ENCODE peak calls at places on chromosomes 4 and X, in five cellular contexts. A, N, S, W and D are unnamed samples.

GRCh38 chrX:111164728-111165127 is 68.7 kb downstream of the PAK3 start:
- DNase-seq in A (peak; percentile 22), N (no peak), S (peak; percentile 2), W (peak; percentile 8), D (no peak)

GRCh38 chr4:78100060-78100459 is 42.9 kb downstream of the FRAS1 start:
- DNase-seq in A (peak; percentile 60), N (no peak), S (no peak), W (no peak), D (no peak)

GRCh38 chr4:3269105-3269927 is 20.4 kb downstream of the MSANTD1 start:
- DNase-seq in A (no peak), N (no peak), S (no peak), W (no peak), D (no peak)

GRCh38 chrX:17613979-17614572 is 123.2 kb upstream of the SCML1 start:
- DNase-seq in A (no peak), N (no peak), S (peak; percentile 51), W (peak; percentile 18), D (no peak)

GRCh38 chrX:2315434-2315833 is 185.3 kb downstream of the DHRSX start:
- DNase-seq in A (no peak), N (no peak), S (no peak), W (no peak), D (no peak)

GRCh38 chr4:125225806-125226205 is 88.9 kb upstream of the FAT4 start:
- DNase-seq in A (no peak), N (no peak), S (peak; percentile 2), W (no peak), D (no peak)

GRCh38 chr4:173061160-173061559 is 107.5 kb upstream of the GALNT7 start:
- DNase-seq in A (no peak), N (no peak), S (no peak), W (no peak), D (no peak)

GRCh38 chrX:18041656-18042055 is 179.0 kb downstream of the BEND2 start:
- DNase-seq in A (no peak), N (no peak), S (no peak), W (no peak), D (no peak)

GRCh38 chr4:1534076-1534872 is 128.0 kb upstream of the NKX1-1 start:
- DNase-seq in A (no peak), N (no peak), S (no peak), W (no peak), D (no peak)

GRCh38 chr4:92521941-92522340 is 218.2 kb downstream of the GRID2 start:
- DNase-seq in A (no peak), N (no peak), S (no peak), W (no peak), D (no peak)

GRCh38 chrX:35664838-35665237 is 133.3 kb upstream of the MAGEB16 start:
- DNase-seq in A (no peak), N (no peak), S (no peak), W (no peak), D (peak; percentile 56)

GRCh38 chrX:120750381-120750780 is 120.5 kb upstream of the C1GALT1C1 start:
- DNase-seq in A (no peak), N (no peak), S (no peak), W (no peak), D (no peak)

GRCh38 chrX:20729421-20729820 is 462.7 kb upstream of the RPS6KA3 start:
- DNase-seq in A (peak; percentile 73), N (no peak), S (no peak), W (no peak), D (no peak)

GRCh38 chrX:71622347-71623104 is 4.2 kb upstream of the CXCR3 start:
- DNase-seq in A (peak; percentile 78), N (peak; percentile 87), S (peak; percentile 57), W (peak; percentile 20), D (peak; percentile 93)

GRCh38 chr4:135186002-135186401 is 984.4 kb upstream of the PABPC4L start:
- DNase-seq in A (no peak), N (no peak), S (no peak), W (no peak), D (no peak)

GRCh38 chrX:1483843-1484637 is 31.3 kb upstream of the ASMTL start:
- DNase-seq in A (no peak), N (no peak), S (no peak), W (no peak), D (no peak)

GRCh38 chr4:186105721-186106335 is 1.3 kb downstream of the FAM149A start:
- DNase-seq in A (no peak), N (peak; percentile 23), S (no peak), W (no peak), D (peak; percentile 82)

GRCh38 chrX:19660604-19661003 is 145.3 kb upstream of the MAP3K15 start:
- DNase-seq in A (peak; percentile 41), N (no peak), S (no peak), W (no peak), D (no peak)

GRCh38 chr4:36308150-36308549 is 26.7 kb downstream of the DTHD1 start:
- DNase-seq in A (no peak), N (no peak), S (no peak), W (no peak), D (no peak)
- H3K27ac ChIP-seq in A (no peak overlapping the region), N (no peak overlapping the region), S (no peak overlapping the region), W (no peak overlapping the region), D (no peak overlapping the region)

GRCh38 chr4:140094701-140095420 is 59.1 kb downstream of the MAML3 start:
- DNase-seq in A (no peak), N (peak; percentile 61), S (peak; percentile 73), W (peak; percentile 83), D (no peak)
- H3K4me3 ChIP-seq in A (no peak overlapping the region), N (no peak overlapping the region), S (no peak overlapping the region), W (peak overlapping the region; percentile 13), D (no peak overlapping the region)

DNA sequence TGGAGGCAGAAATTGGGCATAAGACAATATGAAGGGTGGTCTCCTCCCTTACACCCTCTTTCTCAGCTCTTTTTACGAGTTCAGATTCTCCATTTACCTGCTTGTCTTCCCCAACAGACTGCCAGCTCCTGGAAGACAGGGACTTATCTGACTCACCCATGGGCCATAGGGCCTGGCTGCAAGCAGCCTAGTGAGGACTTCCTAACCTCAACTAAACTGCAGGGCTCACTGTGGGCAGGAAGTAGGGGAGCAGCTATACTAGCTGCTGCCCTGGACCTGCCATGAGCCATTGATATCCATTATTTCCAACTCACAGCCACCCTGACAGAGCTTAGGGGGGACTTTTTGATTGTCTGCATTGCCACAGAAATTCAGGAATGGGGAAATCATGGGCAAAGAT is 11.5 kb upstream of the ZNF718 start:
- DNase-seq in A (no peak), N (no peak), S (no peak), W (no peak), D (no peak)
- H3K9me3 ChIP-seq in A (no peaks in the 10 kb centered on the region), N (no peaks in the 10 kb centered on the region), S (peaks cover 33% of the 10 kb centered on the region), W (no peaks in the 10 kb centered on the region), D (no peaks in the 10 kb centered on the region)

DNA sequence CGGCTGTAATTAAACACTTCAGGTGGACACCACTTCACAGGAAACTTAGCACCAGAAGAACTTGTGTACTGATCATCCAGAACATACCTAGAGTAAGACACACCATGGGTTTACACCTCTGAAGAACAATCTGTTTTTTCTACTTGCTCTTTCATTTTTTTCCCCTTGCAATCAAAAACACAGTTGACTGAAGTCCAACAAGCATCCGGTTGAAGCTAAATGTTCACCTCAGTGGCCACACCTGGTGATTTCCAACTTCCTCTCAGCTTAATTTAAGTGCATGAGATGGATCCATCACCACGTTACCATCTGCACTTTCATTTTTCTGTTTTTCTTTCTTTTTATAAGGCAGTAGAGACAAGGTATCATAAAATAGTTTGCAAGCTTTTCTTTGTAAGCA is 4.9 kb upstream of the TXK start:
- DNase-seq in A (no peak), N (no peak), S (no peak), W (no peak), D (peak; percentile 51)
- H3K27ac ChIP-seq in A (no peak overlapping the region), N (no peak overlapping the region), S (no peak overlapping the region), W (no peak overlapping the region), D (no peak overlapping the region)

DNA sequence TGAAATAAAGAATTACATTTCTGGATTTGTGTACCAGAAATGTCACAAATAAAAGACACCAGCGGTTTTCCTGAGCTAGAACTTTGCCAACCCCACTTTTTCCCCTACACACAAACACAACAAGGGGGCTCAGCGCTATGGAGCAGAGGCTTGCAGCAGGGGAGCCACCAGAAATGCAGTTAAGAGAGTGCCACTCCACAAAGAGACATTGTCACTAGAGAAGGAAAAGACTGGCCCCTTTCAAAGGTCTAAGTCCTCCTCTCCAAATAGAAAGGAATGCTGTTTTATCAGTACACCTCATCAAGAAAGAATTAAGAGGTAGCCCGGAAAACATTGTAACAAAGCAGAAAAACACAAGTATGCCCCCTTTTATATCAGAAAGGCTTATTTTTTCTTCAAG is 419.5 kb downstream of the HNRNPD start:
- DNase-seq in A (no peak), N (no peak), S (no peak), W (no peak), D (no peak)
- H3K4me3 ChIP-seq in A (no peak overlapping the region), N (no peak overlapping the region), S (no peak overlapping the region), W (no peak overlapping the region), D (no peak overlapping the region)

GRCh38 chrX:145630081-145630480 is 187.5 kb upstream of the SLITRK2 start:
- DNase-seq in A (no peak), N (no peak), S (no peak), W (no peak), D (no peak)
- H3K9me3 ChIP-seq in A (no peaks in the 10 kb centered on the region), N (no peaks in the 10 kb centered on the region), S (peaks cover 17% of the 10 kb centered on the region), W (no peaks in the 10 kb centered on the region), D (no peaks in the 10 kb centered on the region)